ENCODE peak calls at places on chromosomes 11 and 22, in four cellular contexts. R is GM12878, V is HepG2, N is K562. H is an unnamed sample.

GRCh38 chr22:46914916-46915894 is 152.8 kb downstream of the TBC1D22A start:
- DNase-seq in N (no peak), V (no peak), R (no peak), H (no peak)

GRCh38 chr11:69244286-69244685 is 49.7 kb upstream of the MYEOV start:
- DNase-seq in N (no peak), R (no peak), V (no peak), H (no peak)

GRCh38 chr11:78575478-78575877 is 814 bp upstream of the NARS2 start:
- DNase-seq in N (no peak), R (no peak), V (no peak), H (no peak)

GRCh38 chr22:37569009-37569920 is 9.0 kb downstream of the CDC42EP1 start:
- DNase-seq in V (peak; percentile 90), R (no peak), N (peak; percentile 35), H (no peak)

GRCh38 chr11:117583063-117583801 is 213.8 kb downstream of the DSCAML1 start:
- DNase-seq in R (no peak), V (no peak), N (no peak), H (no peak)

GRCh38 chr11:12512132-12512531 is 134.8 kb downstream of the PARVA start:
- DNase-seq in R (no peak), V (no peak), N (no peak), H (no peak)

GRCh38 chr11:77107950-77108349 is 5.3 kb downstream of the OMP start:
- DNase-seq in V (peak; percentile 60), N (no peak), R (no peak), H (peak; percentile 60)

GRCh38 chr11:94583885-94584500 is 16.8 kb downstream of the PIWIL4 start:
- DNase-seq in R (peak; percentile 62), N (no peak), V (no peak), H (no peak)

GRCh38 chr22:41978732-41979131 is 9.5 kb downstream of the SEPTIN3 start:
- DNase-seq in R (no peak), N (no peak), V (no peak), H (no peak)

GRCh38 chr22:38871360-38872171 is 450 bp downstream of the CBX6 start:
- DNase-seq in N (peak; percentile 18), R (no peak), V (no peak), H (no peak)

GRCh38 chr22:31899661-31900060 is 44.7 kb upstream of the YWHAH start:
- DNase-seq in R (no peak), N (no peak), V (no peak), H (no peak)

GRCh38 chr11:46594785-46595184 is 962 bp upstream of the AMBRA1 start:
- DNase-seq in R (no peak), N (no peak), V (no peak), H (no peak)

GRCh38 chr11:77199346-77199745 is 71.3 kb downstream of the MYO7A start:
- DNase-seq in N (no peak), V (no peak), R (no peak), H (no peak)

GRCh38 chr22:22165936-22166710 is 78.5 kb upstream of the VPREB1 start:
- DNase-seq in N (no peak), V (no peak), R (no peak), H (no peak)

GRCh38 chr11:118544010-118544646 is 13.1 kb downstream of the TMEM25 start:
- DNase-seq in V (no peak), R (no peak), N (no peak), H (no peak)

GRCh38 chr11:118657238-118657637 is 22.2 kb downstream of the TREH start:
- DNase-seq in R (no peak), N (peak; percentile 49), V (no peak), H (no peak)

GRCh38 chr11:93567406-93567819 is 24.2 kb upstream of the SMCO4 start:
- DNase-seq in N (no peak), R (no peak), V (no peak), H (no peak)

GRCh38 chr11:27710536-27710935 is 10.3 kb upstream of the BDNF start:
- DNase-seq in V (no peak), R (no peak), N (no peak), H (no peak)

DNA sequence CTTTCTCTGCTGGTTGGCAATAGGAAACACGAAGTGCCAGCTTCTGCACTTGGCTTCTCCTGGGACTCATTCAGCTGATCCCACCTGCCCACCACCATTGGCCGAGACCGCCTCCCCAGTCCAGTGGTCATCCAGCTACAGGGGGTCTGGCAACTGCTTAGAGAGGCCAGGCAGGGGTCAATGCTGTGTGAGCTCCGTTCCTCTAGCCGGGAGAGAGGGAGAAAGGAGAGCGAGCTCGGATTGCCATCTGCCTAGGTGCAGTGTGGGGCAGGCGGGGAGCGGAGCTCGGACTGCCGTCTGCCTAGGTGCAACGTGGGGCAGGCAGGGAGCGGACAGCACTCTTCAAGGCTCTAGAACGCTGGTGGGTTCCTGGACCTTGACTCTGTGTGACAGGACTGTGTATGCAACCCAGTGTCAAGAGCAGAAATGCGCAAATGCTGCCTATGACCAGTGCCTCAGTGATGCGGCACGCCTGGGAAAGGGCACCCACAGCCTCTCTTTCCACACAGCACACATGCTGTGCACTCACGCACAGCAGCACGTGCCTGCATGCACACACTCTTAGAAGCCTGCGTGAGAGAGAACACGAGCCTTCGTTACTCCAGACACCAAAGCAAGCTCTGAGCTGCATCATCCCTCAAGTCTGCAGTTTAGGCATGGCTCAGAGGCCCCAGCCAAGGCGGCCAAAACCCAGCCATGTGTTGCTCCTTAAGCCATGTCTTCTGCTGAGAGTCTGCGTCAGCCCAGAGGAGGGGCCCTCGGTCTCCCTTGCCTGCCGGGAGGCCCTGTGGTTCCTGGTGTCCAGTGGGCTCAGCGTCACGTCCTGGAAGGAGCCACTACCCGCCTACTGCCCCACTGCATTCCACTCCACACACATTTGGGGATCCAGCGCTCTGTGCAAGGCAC is 26.8 kb upstream of the JAM3 start:
- DNase-seq in V (no peak), R (no peak), N (no peak), H (no peak)
- TF ChIP-seq MYC in V (no peak), R (no peak), N (no peak), H (no peak)

GRCh38 chr22:29124777-29125506 is 52.1 kb downstream of the KREMEN1 start:
- DNase-seq in N (no peak), V (no peak), R (no peak), H (no peak)
- H3K4me2 ChIP-seq in N (no peak overlapping the region), V (no peak overlapping the region), R (no peak overlapping the region), H (no peak overlapping the region)

GRCh38 chr22:23845661-23846469 is 7.1 kb upstream of the DERL3 start:
- DNase-seq in R (no peak), V (no peak), N (no peak), H (no peak)

GRCh38 chr22:23847991-23848864 is 9.4 kb upstream of the DERL3 start:
- DNase-seq in N (no peak), R (no peak), V (no peak), H (no peak)

GRCh38 chr22:23847310-23847920 is 8.6 kb upstream of the DERL3 start:
- DNase-seq in R (no peak), V (no peak), N (no peak), H (no peak)

GRCh38 chr22:23850136-23850611 is 7.5 kb upstream of the SLC2A11 start:
- DNase-seq in N (no peak), V (no peak), R (no peak), H (no peak)

DNA sequence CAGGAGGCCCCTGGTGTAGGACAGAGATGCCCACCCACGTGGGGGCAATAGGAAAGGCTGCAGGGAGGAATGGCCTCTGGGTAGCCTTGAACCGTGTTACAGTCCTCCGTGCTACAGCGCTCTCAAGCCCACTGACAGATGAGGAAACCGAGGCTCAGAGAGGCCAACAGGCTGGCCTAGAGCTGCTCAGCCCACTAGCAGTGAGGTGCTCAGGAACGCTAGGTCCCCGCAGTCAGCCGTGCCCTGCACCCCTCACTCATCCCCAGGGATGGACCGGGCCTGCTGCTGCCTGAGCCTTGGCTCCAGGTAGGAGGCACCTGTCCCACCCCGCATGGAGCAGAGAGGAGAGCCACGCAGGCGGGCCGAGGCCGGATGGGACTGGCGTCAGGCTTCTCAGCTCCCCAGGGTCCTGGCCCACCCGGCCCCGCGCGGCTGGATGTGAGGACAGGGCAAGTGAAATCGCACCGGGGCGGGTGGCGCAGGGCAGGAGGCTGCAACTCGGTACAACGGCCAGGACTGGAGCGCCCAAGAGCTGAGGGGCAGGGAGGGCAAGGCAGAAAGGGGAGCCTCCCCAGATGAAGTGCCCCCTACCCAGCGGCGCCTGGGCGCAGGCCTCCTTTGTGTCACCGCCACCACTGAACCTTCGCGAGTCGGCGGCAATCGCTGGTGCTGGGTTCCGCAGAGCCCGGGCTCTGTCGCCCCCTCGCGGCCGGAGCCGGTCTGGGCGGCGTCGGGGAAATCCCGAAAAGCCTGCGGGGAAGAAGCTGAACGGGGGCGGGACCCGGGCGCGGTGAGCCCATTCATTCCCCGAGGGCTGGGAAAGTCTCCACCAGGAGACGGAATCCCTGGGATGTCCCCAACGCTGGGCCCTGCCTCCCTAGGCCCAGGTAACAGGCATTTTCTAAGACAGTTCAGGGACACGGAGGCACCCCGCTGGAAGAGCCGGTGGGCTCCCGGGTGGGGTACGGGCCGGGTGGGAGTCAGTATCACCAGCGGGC is 8.4 kb upstream of the SLC2A11 start:
- DNase-seq in R (no peak), V (peak; percentile 58), N (peak; percentile 82), H (peak; percentile 74)
- TF ChIP-seq EZH2 in R (no peak), V (no peak), N (no peak), H (no peak)

DNA sequence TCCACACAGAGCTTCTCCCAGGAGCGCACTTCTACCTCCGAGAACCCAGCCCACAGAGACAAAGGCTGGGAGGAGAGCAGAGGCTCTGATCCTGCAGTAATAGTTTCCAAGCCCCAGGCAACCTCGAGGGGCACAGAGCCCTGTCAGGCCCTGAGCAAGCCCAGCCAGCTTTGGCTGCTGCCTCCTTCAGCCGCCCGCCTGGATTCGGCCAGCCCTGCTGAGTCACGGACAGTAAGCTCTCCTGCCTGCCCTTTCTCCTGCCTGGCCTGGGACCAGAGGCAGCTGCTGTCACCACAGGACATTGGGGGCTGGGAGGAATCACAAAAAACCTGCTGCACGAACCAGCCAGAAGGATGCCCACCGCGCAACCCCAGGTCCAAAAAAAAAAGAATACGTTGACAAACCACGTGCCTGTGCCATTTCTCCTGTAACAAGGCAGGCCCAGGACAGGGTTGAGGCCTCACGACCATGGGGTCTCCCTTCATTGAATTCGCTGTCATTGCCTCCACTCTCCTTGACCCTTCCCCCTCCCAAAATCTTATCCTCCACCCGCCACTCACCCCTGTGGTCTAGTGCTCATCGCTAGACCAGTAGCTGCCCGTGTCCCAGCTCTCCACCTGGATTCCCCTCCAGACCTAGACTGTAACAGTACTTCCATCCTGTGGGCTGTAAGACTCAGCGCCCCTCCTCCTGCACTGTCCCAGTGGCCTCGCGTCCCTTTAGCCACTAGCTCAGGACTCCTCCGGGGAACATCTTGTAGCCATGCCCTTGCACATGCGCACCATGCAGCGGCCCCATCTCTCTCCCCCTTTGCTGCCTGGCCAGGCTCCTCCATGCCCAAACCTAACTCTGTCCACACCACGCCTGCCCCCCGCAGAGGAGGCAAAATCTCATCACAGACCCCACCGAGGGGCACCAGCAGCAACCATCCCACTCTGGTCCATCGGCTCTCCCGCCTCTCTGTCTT is 7.4 kb upstream of the SLC22A12 start:
- DNase-seq in N (peak; percentile 42), V (no peak), R (no peak), H (no peak)
- TF ChIP-seq MYC in N (no peak), V (no peak), R (no peak), H (no peak)

GRCh38 chr11:88320149-88320559 is 17.4 kb downstream of the CTSC start:
- DNase-seq in V (no peak), N (no peak), R (no peak), H (peak; percentile 25)
- H3K4me2 ChIP-seq in V (no peak overlapping the region), N (no peak overlapping the region), R (no peak overlapping the region), H (no peak overlapping the region)

DNA sequence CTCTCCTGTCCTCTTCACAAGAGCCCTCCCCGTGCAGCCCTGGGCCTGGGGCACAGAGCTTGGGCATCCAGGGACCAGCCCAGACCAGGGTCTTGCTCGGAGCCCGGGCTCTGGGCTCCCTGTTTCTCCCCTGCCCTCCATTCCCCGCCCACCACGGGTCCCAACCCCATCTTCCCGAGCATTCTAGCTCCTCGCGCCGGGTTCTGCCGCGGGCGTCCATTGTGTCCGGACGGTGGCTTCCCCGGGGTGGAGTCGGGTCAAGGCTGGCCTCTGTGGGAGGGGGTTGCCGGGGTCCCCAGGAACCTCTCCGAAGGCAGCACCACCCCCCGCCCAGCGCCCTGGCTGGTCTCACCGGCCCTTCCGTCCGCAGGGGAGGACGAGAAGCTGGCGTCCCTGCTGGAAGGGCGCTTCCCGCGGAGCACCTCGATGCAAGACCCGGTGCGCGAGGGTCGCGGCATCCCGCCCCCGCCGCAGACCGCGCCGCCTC is 18.1 kb upstream of the ACR start:
- DNase-seq in R (no peak), N (no peak), V (no peak), H (no peak)
- TF ChIP-seq EZH2 in R (no peak), N (no peak), V (no peak), H (no peak)

H was measured in endothelial cell of umbilical vein.